ENCODE peak calls at places on chromosomes 16 and 17, in six cellular contexts. F is SK-N-SH, S is dorsolateral prefrontal cortex, U is cardiac fibroblast, K is foreskin fibroblast, P is fibroblast of lung. Z is an unnamed sample.

GRCh38 chr17:488993-489757 is 136.6 kb upstream of the RPH3AL start:
- DNase-seq in U (no peak), F (peak), K (no peak), P (peak), S (no peak), Z (peak)

GRCh38 chr17:75370288-75370687 is 35.2 kb downstream of the GRB2 start:
- DNase-seq in K (no peak), P (no peak), U (no peak), F (no peak), S (peak), Z (no peak)

GRCh38 chr17:28030386-28030785 is 12.1 kb upstream of the NLK start:
- DNase-seq in F (no peak), K (no peak), P (no peak), S (no peak), U (no peak), Z (no peak)

GRCh38 chr17:7854078-7854777 is 638 bp upstream of the TMEM88 start:
- DNase-seq in S (no peak), P (no peak), F (no peak), U (no peak), K (no peak), Z (no peak)

GRCh38 chr17:77392376-77393273 is 251.9 kb downstream of the SEC14L1 start:
- DNase-seq in S (no peak), K (peak), F (peak), U (no peak), P (peak), Z (no peak)

GRCh38 chr16:10868562-10869469 is 8.2 kb upstream of the CIITA start:
- DNase-seq in S (no peak), P (no peak), F (no peak), K (no peak), U (no peak), Z (no peak)

GRCh38 chr16:8878523-8878911 is 3.6 kb upstream of the LITAFD start:
- DNase-seq in U (peak), S (no peak), P (peak), K (peak), F (no peak), Z (peak)

GRCh38 chr16:53805747-53806146 is 101.8 kb downstream of the FTO start:
- DNase-seq in S (no peak), P (no peak), U (no peak), K (no peak), F (no peak), Z (no peak)

GRCh38 chr16:24946155-24946554 is 69.0 kb downstream of the ARHGAP17 start:
- DNase-seq in F (no peak), K (no peak), U (no peak), P (no peak), S (no peak), Z (no peak)

GRCh38 chr16:23134274-23134673 is 15.0 kb downstream of the USP31 start:
- DNase-seq in K (no peak), U (peak), S (no peak), F (peak), P (peak), Z (no peak)

GRCh38 chr16:18041864-18042834 is 294.4 kb downstream of the NPIPA8 start:
- DNase-seq in S (no peak), U (no peak), P (no peak), F (no peak), K (no peak), Z (no peak)

GRCh38 chr16:89320717-89321501 is 103.4 kb downstream of the ZNF778 start:
- DNase-seq in P (peak), K (no peak), F (no peak), U (no peak), S (peak), Z (peak)

GRCh38 chr17:43389022-43389947 is 9.5 kb upstream of the ARL4D start:
- DNase-seq in U (peak), S (peak), K (peak), F (peak), P (peak), Z (peak)

GRCh38 chr17:63434951-63435571 is 11.0 kb downstream of the CYB561 start:
- DNase-seq in P (peak), S (peak), K (peak), U (peak), F (peak), Z (peak)

GRCh38 chr16:47927330-47927729 is 228.5 kb downstream of the ABCC12 start:
- DNase-seq in U (peak), F (no peak), P (no peak), K (peak), S (no peak), Z (peak)

GRCh38 chr16:12455287-12455798 is 348.3 kb downstream of the CPPED1 start:
- DNase-seq in U (peak), S (peak), K (peak), P (peak), F (peak), Z (peak)

GRCh38 chr17:67471118-67471517 is 94.0 kb downstream of the PITPNC1 start:
- DNase-seq in K (no peak), S (no peak), F (no peak), P (no peak), U (no peak), Z (no peak)

GRCh38 chr17:3870871-3871306 is 22.0 kb downstream of the CAMKK1 start:
- DNase-seq in F (no peak), K (no peak), P (peak), U (no peak), S (no peak), Z (no peak)

GRCh38 chr17:69539274-69539673 is 124.8 kb downstream of the MAP2K6 start:
- DNase-seq in U (peak), F (no peak), K (no peak), P (no peak), S (no peak), Z (no peak)

GRCh38 chr16:30356401-30357084 is 1.4 kb upstream of the CD2BP2 start:
- DNase-seq in P (no peak), U (no peak), F (peak), K (no peak), S (no peak), Z (no peak)

GRCh38 chr17:45366691-45367090 is 49.9 kb upstream of the MAP3K14 start:
- DNase-seq in S (no peak), U (no peak), P (no peak), K (no peak), F (peak), Z (no peak)

GRCh38 chr17:19573075-19573474 is 39.4 kb downstream of the SLC47A1 start:
- DNase-seq in P (peak), K (peak), U (no peak), F (no peak), S (no peak), Z (no peak)

GRCh38 chr17:29003289-29003688 is 2.5 kb downstream of the SEZ6 start:
- DNase-seq in F (no peak), K (no peak), U (no peak), P (no peak), S (no peak), Z (no peak)

GRCh38 chr17:62860962-62861873 is 53.1 kb upstream of the MARCHF10 start:
- DNase-seq in P (no peak), S (no peak), F (no peak), U (peak), K (no peak), Z (peak)

GRCh38 chr16:24418729-24419128 is 120.6 kb upstream of the RBBP6 start:
- DNase-seq in F (no peak), S (no peak), U (no peak), P (no peak), K (no peak), Z (no peak)

GRCh38 chr16:30561212-30561816 is 3.1 kb upstream of the ZNF764 start:
- DNase-seq in K (no peak), S (no peak), P (no peak), U (peak), F (no peak), Z (no peak)

GRCh38 chr16:69926241-69926640 is 24.9 kb upstream of the CLEC18A start:
- DNase-seq in S (no peak), U (no peak), K (no peak), F (no peak), P (no peak), Z (no peak)

GRCh38 chr16:19095699-19096098 is 18.1 kb upstream of the ITPRIPL2 start:
- DNase-seq in S (no peak), P (no peak), U (peak), F (no peak), K (no peak), Z (peak)

GRCh38 chr17:19013806-19014627 is 9.5 kb upstream of the FAM83G start:
- DNase-seq in K (no peak), S (no peak), F (no peak), P (no peak), U (no peak), Z (no peak)

GRCh38 chr16:88333645-88334516 is 48.9 kb upstream of the ZNF469 start:
- DNase-seq in P (no peak), K (no peak), S (no peak), U (peak), F (no peak), Z (no peak)

GRCh38 chr17:65434251-65434650 is 127.2 kb downstream of the AXIN2 start:
- DNase-seq in F (no peak), S (no peak), P (no peak), K (no peak), U (no peak), Z (no peak)

GRCh38 chr17:34637548-34638525 is 58.5 kb downstream of the TMEM132E start:
- DNase-seq in U (peak), F (peak), K (peak), P (peak), S (peak), Z (peak)

GRCh38 chr17:82080048-82080788 is 14.6 kb upstream of the DUS1L start:
- DNase-seq in F (no peak), K (no peak), P (no peak), U (no peak), S (no peak), Z (no peak)

GRCh38 chr17:56830726-56831363 is 2.9 kb downstream of the C17orf67 start:
- DNase-seq in K (no peak), U (no peak), P (no peak), F (no peak), S (no peak), Z (no peak)

GRCh38 chr16:16172991-16173390 is 50.3 kb downstream of the ABCC6 start:
- DNase-seq in K (no peak), F (no peak), U (no peak), P (no peak), S (no peak), Z (no peak)

GRCh38 chr17:16215965-16216316 is 607 bp upstream of the NCOR1 start:
- DNase-seq in S (no peak), F (no peak), U (no peak), P (no peak), K (peak), Z (peak)

GRCh38 chr17:45129940-45130639 is 2.2 kb downstream of the PLCD3 start:
- DNase-seq in F (no peak), P (no peak), S (no peak), U (no peak), K (no peak), Z (peak)

GRCh38 chr17:82385559-82386255 is 14.1 kb downstream of the UTS2R start:
- DNase-seq in S (no peak), K (no peak), P (no peak), U (no peak), F (no peak), Z (no peak)

GRCh38 chr17:794876-795275 is 12.7 kb downstream of the MRM3 start:
- DNase-seq in U (peak), F (peak), P (peak), K (peak), S (peak), Z (peak)

GRCh38 chr16:30779596-30779995 is 7.4 kb downstream of the ZNF629 start:
- DNase-seq in F (no peak), K (no peak), S (no peak), U (no peak), P (no peak), Z (no peak)

GRCh38 chr17:39125143-39125875 is 26.1 kb downstream of the PLXDC1 start:
- DNase-seq in F (no peak), K (no peak), U (no peak), P (no peak), S (no peak), Z (no peak)
- H3K4me3 ChIP-seq in F (no peak), K (no peak), U (no peak), P (no peak), S (no peak), Z (no peak)

DNA sequence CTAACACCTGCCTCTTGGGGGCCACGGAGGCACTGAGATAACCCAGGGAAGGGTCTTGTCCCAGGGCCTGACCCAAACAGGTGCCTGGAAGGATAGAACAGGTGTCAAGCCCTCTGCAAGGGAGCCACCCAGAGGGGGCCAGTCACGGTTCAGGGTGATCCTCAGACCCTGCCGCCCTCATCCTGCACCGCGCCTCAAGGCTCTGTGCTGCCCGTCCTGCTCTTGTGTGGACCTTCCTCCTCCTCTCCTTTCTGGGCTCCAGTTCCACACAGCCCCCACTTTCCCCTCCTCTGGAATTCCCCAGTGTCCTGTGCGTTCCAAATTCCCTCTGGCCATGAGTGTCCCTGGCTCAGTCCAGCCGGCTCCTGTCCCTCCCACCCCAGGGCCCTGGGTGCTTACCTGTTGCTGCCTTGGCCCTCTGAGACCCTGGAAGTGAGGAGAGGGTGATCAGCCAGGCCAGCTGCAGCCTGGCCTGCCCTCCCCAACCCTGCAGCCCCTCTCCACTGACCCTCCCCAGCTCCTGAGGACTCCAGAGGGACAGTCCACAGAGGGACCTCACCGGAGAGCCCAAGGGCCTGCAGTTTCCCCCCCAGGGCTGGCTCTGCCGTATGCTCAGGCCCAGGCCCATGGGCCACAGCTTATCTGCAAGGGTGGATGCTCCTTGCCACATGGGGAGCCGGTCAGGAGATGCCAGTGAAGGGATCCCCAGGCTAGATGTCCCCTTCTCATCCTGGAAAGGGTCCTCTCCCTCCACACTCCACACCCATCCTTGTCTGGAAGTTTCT is 3.7 kb downstream of the PRSS27 start:
- DNase-seq in S (no peak), K (no peak), P (no peak), F (no peak), U (no peak), Z (no peak)
- H3K4me3 ChIP-seq in S (peak), K (no peak), P (no peak), F (no peak), U (no peak), Z (peak)

GRCh38 chr16:80903616-80904015 is 99.2 kb upstream of the CDYL2 start:
- DNase-seq in U (no peak), P (no peak), S (no peak), F (no peak), K (no peak), Z (no peak)

GRCh38 chr16:80902306-80903154 is 98.1 kb upstream of the CDYL2 start:
- DNase-seq in U (no peak), K (no peak), S (no peak), P (no peak), F (no peak), Z (no peak)

GRCh38 chr16:80896778-80897177 is 92.4 kb upstream of the CDYL2 start:
- DNase-seq in U (no peak), K (no peak), S (no peak), P (no peak), F (no peak), Z (peak)

GRCh38 chr16:80899804-80900592 is 95.6 kb upstream of the CDYL2 start:
- DNase-seq in S (peak), K (peak), U (peak), F (peak), P (peak), Z (peak)

GRCh38 chr16:80900593-80900954 is 96.2 kb upstream of the CDYL2 start:
- DNase-seq in U (no peak), F (no peak), P (no peak), K (no peak), S (no peak), Z (no peak)
- H3K4me3 ChIP-seq in U (peak), F (no peak), P (no peak), K (no peak), S (no peak), Z (no peak)

GRCh38 chr16:54932737-54933254 is 2.1 kb downstream of the IRX5 start:
- DNase-seq in F (no peak), S (no peak), U (no peak), P (no peak), K (no peak), Z (peak)

GRCh38 chr16:54936086-54936978 is 5.7 kb downstream of the IRX5 start:
- DNase-seq in S (no peak), P (no peak), K (peak), U (peak), F (no peak), Z (peak)

GRCh38 chr16:54933281-54934150 is 2.9 kb downstream of the IRX5 start:
- DNase-seq in K (no peak), S (no peak), P (no peak), U (no peak), F (no peak), Z (peak)

GRCh38 chr16:54935411-54936085 is 4.9 kb downstream of the IRX5 start:
- DNase-seq in S (no peak), P (no peak), F (no peak), U (no peak), K (no peak), Z (peak)

DNA sequence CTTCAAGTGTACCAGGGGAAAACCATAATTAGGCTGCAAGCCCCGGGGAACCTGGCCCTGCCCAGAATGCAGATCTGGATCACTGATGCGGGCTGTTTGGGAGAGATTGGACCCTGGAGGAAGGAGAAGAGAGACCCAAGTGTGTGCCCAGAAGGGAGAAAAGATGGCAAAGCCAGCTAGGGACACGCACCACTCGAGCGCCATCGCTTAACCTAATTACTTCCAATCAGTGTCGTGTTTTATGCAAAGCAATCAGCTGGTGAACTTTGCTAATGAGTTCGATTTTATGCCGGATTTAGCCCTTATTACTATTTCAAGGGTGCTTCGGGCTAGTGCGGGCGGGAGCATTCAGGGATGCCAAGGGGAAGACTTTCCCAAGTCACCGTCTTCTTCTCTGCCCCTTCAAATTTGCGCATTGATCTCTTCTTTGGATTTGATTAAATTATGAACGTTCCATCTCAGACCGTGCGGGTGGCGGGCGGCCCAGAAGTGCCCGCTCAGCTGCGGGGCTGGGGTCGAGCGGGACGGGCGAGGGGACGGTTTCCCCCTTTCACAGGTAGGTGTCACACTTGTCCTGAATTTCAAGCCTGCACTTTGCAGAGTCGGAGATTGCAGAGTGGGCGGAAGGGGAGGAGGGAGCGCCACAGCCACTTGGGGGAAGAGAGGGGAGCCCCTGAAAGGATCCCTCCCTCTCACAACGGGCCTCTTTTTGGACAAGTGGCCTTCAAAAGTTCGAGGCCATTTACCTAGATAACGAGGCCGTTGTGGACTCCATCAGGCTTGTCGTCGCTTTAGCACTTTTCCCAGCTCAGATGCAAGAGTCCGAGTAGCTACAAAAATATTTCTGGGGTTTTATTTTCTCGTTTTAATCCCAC is 4.1 kb downstream of the IRX5 start:
- DNase-seq in F (peak), U (no peak), S (no peak), P (no peak), K (peak), Z (peak)
- H3K4me3 ChIP-seq in F (no peak), U (peak), S (no peak), P (no peak), K (peak), Z (peak)

GRCh38 chr17:78820122-78820792 is 20.4 kb downstream of the USP36 start:
- DNase-seq in S (no peak), F (peak), U (no peak), P (no peak), K (no peak), Z (no peak)

GRCh38 chr17:78819402-78819801 is 21.2 kb downstream of the USP36 start:
- DNase-seq in K (no peak), U (no peak), F (no peak), S (no peak), P (no peak), Z (no peak)

GRCh38 chr17:78818152-78818846 is 22.3 kb downstream of the USP36 start:
- DNase-seq in P (no peak), U (no peak), F (no peak), K (no peak), S (no peak), Z (no peak)

GRCh38 chr17:78817123-78817522 is 23.5 kb downstream of the USP36 start:
- DNase-seq in U (no peak), K (no peak), S (no peak), P (no peak), F (no peak), Z (no peak)

GRCh38 chr17:78818932-78819331 is 21.7 kb downstream of the USP36 start:
- DNase-seq in U (no peak), F (peak), S (no peak), K (no peak), P (no peak), Z (no peak)
- H3K4me3 ChIP-seq in U (no peak), F (no peak), S (no peak), K (no peak), P (no peak), Z (no peak)

Z was measured in epithelial cell of esophagus.